ENCODE peak calls at places on chromosome 21, in nine cellular contexts. F is GM23248, K is neural progenitor cell, D is MM.1S, A is PC-3, B is H9, I is IMR-90, H is GM23338, Z is neuronal stem cell. R is an unnamed sample.

GRCh38 chr21:18986197-18986596 is 582.6 kb upstream of the TMPRSS15 start:
- DNase-seq in F (no peak), K (no peak), D (no peak), A (no peak), B (no peak), I (no peak), H (no peak), Z (no peak), R (no peak)

GRCh38 chr21:44484498-44485253 is 29.4 kb downstream of the LRRC3 start:
- DNase-seq in F (no peak), K (no peak), D (no peak), A (no peak), B (no peak), I (no peak), H (no peak), Z (no peak), R (no peak)

GRCh38 chr21:40752125-40752524 is 94.8 kb downstream of the DSCAM start:
- DNase-seq in F (no peak), K (peak), D (no peak), A (no peak), B (peak), I (no peak), H (peak), Z (peak), R (no peak)

GRCh38 chr21:42193131-42193671 is 25.7 kb upstream of the ABCG1 start:
- DNase-seq in F (no peak), K (no peak), D (no peak), A (peak), B (no peak), I (no peak), H (no peak), Z (no peak), R (no peak)

GRCh38 chr21:31580866-31581276 is 78.6 kb upstream of the SOD1 start:
- DNase-seq in F (peak), K (peak), D (peak), A (peak), B (peak), I (peak), H (peak), Z (peak), R (peak)

GRCh38 chr21:45228171-45228641 is 59.5 kb downstream of the POFUT2 start:
- DNase-seq in F (peak), K (no peak), D (no peak), A (peak), B (no peak), I (peak), H (no peak), Z (no peak), R (peak)

GRCh38 chr21:41957991-41958766 is 4.4 kb upstream of the C2CD2 start:
- DNase-seq in F (peak), K (no peak), D (no peak), A (peak), B (no peak), I (peak), H (peak), Z (no peak), R (peak)

GRCh38 chr21:42320791-42321190 is 5.6 kb upstream of the TFF3 start:
- DNase-seq in F (no peak), K (no peak), D (no peak), A (no peak), B (no peak), I (no peak), H (no peak), Z (no peak), R (no peak)

GRCh38 chr21:46005081-46005480 is 23.5 kb downstream of the COL6A1 start:
- DNase-seq in F (peak), K (no peak), D (no peak), A (no peak), B (peak), I (no peak), H (no peak), Z (no peak), R (no peak)

GRCh38 chr21:32572574-32573420 is 12.5 kb downstream of the TCP10L start:
- DNase-seq in F (no peak), K (no peak), D (no peak), A (peak), B (no peak), I (no peak), H (no peak), Z (no peak), R (no peak)

GRCh38 chr21:42427809-42428419 is 24.2 kb downstream of the UBASH3A start:
- DNase-seq in F (no peak), K (no peak), D (no peak), A (no peak), B (no peak), I (no peak), H (no peak), Z (no peak), R (no peak)

GRCh38 chr21:41370840-41371697 is 9.2 kb downstream of the MX2 start:
- DNase-seq in F (peak), K (no peak), D (no peak), A (no peak), B (no peak), I (no peak), H (no peak), Z (no peak), R (peak)

GRCh38 chr21:46641656-46642055 is 6.2 kb downstream of the PRMT2 start:
- DNase-seq in F (peak), K (no peak), D (no peak), A (no peak), B (no peak), I (no peak), H (no peak), Z (no peak), R (no peak)

GRCh38 chr21:44972821-44973220 is 33.0 kb downstream of the SLX9 start:
- DNase-seq in F (peak), K (no peak), D (no peak), A (peak), B (no peak), I (peak), H (no peak), Z (no peak), R (peak)

GRCh38 chr21:16978309-16978895 is 534.4 kb upstream of the CXADR start:
- DNase-seq in F (no peak), K (no peak), D (no peak), A (no peak), B (no peak), I (no peak), H (no peak), Z (no peak), R (no peak)

GRCh38 chr21:18041012-18041411 is 203.6 kb upstream of the CHODL start:
- DNase-seq in F (no peak), K (peak), D (peak), A (peak), B (peak), I (no peak), H (peak), Z (no peak), R (no peak)

GRCh38 chr21:41640756-41641509 is 125.9 kb downstream of the RIPK4 start:
- DNase-seq in F (peak), K (no peak), D (no peak), A (peak), B (no peak), I (peak), H (no peak), Z (no peak), R (peak)

GRCh38 chr21:23968722-23969647 is 1638.3 kb downstream of the MRPL39 start:
- DNase-seq in F (peak), K (peak), D (peak), A (peak), B (peak), I (peak), H (peak), Z (peak), R (peak)

GRCh38 chr21:41639336-41639735 is 127.5 kb downstream of the RIPK4 start:
- DNase-seq in F (no peak), K (no peak), D (no peak), A (no peak), B (no peak), I (no peak), H (no peak), Z (no peak), R (no peak)

GRCh38 chr21:44263221-44263671 is 1.5 kb upstream of the DNMT3L start:
- DNase-seq in F (no peak), K (peak), D (no peak), A (no peak), B (peak), I (no peak), H (peak), Z (peak), R (no peak)

GRCh38 chr21:28714795-28715464 is 277.7 kb downstream of the LTN1 start:
- DNase-seq in F (peak), K (no peak), D (no peak), A (no peak), B (no peak), I (peak), H (no peak), Z (no peak), R (peak)

GRCh38 chr21:43611598-43612369 is 47.5 kb downstream of the HSF2BP start:
- DNase-seq in F (peak), K (peak), D (peak), A (peak), B (peak), I (peak), H (peak), Z (peak), R (peak)

GRCh38 chr21:32494946-32495703 is 82.6 kb downstream of the EVA1C start:
- DNase-seq in F (peak), K (no peak), D (no peak), A (peak), B (no peak), I (peak), H (peak), Z (no peak), R (peak)

GRCh38 chr21:40902299-40902698 is 55.3 kb upstream of the DSCAM start:
- DNase-seq in F (no peak), K (no peak), D (no peak), A (no peak), B (no peak), I (no peak), H (no peak), Z (no peak), R (no peak)

GRCh38 chr21:43913928-43914327 is 48.9 kb downstream of the AGPAT3 start:
- DNase-seq in F (no peak), K (no peak), D (no peak), A (no peak), B (no peak), I (peak), H (no peak), Z (no peak), R (peak)

GRCh38 chr21:44324106-44324853 is 14.9 kb downstream of the CFAP410 start:
- DNase-seq in F (no peak), K (no peak), D (no peak), A (no peak), B (no peak), I (no peak), H (no peak), Z (no peak), R (no peak)

GRCh38 chr21:46393451-46393940 is 65.2 kb upstream of the DIP2A start:
- DNase-seq in F (peak), K (no peak), D (no peak), A (no peak), B (no peak), I (no peak), H (no peak), Z (no peak), R (no peak)

GRCh38 chr21:32062591-32063227 is 189.9 kb downstream of the HUNK start:
- DNase-seq in F (no peak), K (no peak), D (no peak), A (no peak), B (no peak), I (no peak), H (no peak), Z (no peak), R (no peak)

GRCh38 chr21:32382108-32382601 is 10.7 kb downstream of the URB1 start:
- DNase-seq in F (peak), K (no peak), D (no peak), A (peak), B (no peak), I (peak), H (no peak), Z (no peak), R (peak)

GRCh38 chr21:41167348-41168342 is at the start of gene BACE2:
- DNase-seq in F (peak), K (peak), D (peak), A (peak), B (peak), I (peak), H (peak), Z (peak), R (peak)

GRCh38 chr21:42495765-42496119 is 282 bp downstream of the RSPH1 start:
- DNase-seq in F (peak), K (no peak), D (no peak), A (peak), B (no peak), I (peak), H (peak), Z (no peak), R (no peak)

GRCh38 chr21:46472246-46472645 is 13.6 kb downstream of the DIP2A start:
- DNase-seq in F (no peak), K (no peak), D (no peak), A (no peak), B (no peak), I (peak), H (no peak), Z (no peak), R (no peak)

GRCh38 chr21:46619846-46620245 is 15.0 kb upstream of the S100B start:
- DNase-seq in F (peak), K (no peak), D (no peak), A (no peak), B (no peak), I (peak), H (no peak), Z (no peak), R (no peak)

GRCh38 chr21:28769683-28770082 is 223.0 kb downstream of the LTN1 start:
- DNase-seq in F (peak), K (no peak), D (no peak), A (no peak), B (no peak), I (no peak), H (no peak), Z (no peak), R (peak)

GRCh38 chr21:42568377-42568776 is 54.7 kb downstream of the SLC37A1 start:
- DNase-seq in F (no peak), K (no peak), D (no peak), A (no peak), B (no peak), I (no peak), H (no peak), Z (no peak), R (no peak)

GRCh38 chr21:45972716-45973474 is 8.7 kb upstream of the COL6A1 start:
- DNase-seq in F (peak), K (peak), D (no peak), A (no peak), B (no peak), I (peak), H (peak), Z (no peak), R (peak)

GRCh38 chr21:22575165-22575584 is 1577.0 kb downstream of the NCAM2 start:
- DNase-seq in F (no peak), K (peak), D (peak), A (peak), B (peak), I (no peak), H (peak), Z (peak), R (no peak)

GRCh38 chr21:43691086-43691795 is 27.7 kb upstream of the PDXK start:
- DNase-seq in F (no peak), K (no peak), D (no peak), A (no peak), B (no peak), I (no peak), H (no peak), Z (no peak), R (no peak)

GRCh38 chr21:41504030-41504429 is 3.9 kb downstream of the TMPRSS2 start:
- DNase-seq in F (no peak), K (no peak), D (no peak), A (no peak), B (no peak), I (no peak), H (no peak), Z (no peak), R (no peak)

GRCh38 chr21:45607021-45607921 is 36.3 kb upstream of the PCBP3 start:
- DNase-seq in F (no peak), K (no peak), D (no peak), A (peak), B (peak), I (peak), H (peak), Z (no peak), R (no peak)

GRCh38 chr21:34017127-34017961 is 56.0 kb upstream of the MRPS6 start:
- DNase-seq in F (no peak), K (no peak), D (no peak), A (no peak), B (no peak), I (no peak), H (no peak), Z (no peak), R (no peak)
- H3K4me2 ChIP-seq in F (no peak), K (no peak), D (no peak), A (no peak), B (no peak), I (no peak), H (no peak), Z (no peak), R (no peak)

DNA sequence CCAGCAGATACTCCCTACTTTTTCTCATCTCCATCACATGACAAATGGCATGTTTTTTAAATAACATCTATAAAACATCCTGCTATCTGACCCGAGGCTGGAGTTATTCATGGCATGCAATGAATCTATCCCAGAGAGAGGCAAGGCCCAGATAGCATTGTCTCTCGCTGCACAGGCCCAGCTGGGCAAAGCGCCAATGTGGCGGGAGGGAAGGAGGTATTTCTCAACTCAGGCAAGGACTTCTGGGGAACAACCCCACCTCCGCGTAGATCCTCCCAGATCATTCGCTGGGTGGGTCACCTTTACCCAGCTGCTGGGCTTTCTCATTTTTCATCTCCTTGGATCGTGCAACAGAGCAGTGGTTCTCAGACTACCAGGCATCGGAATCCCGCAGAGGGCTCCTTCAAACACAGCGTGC is 59.8 kb downstream of the ERG start:
- DNase-seq in F (peak), K (no peak), D (no peak), A (peak), B (no peak), I (peak), H (no peak), Z (no peak), R (peak)
- H2AFZ ChIP-seq in F (no peak), K (no peak), D (no peak), A (no peak), B (no peak), I (no peak), H (no peak), Z (no peak), R (no peak)

DNA sequence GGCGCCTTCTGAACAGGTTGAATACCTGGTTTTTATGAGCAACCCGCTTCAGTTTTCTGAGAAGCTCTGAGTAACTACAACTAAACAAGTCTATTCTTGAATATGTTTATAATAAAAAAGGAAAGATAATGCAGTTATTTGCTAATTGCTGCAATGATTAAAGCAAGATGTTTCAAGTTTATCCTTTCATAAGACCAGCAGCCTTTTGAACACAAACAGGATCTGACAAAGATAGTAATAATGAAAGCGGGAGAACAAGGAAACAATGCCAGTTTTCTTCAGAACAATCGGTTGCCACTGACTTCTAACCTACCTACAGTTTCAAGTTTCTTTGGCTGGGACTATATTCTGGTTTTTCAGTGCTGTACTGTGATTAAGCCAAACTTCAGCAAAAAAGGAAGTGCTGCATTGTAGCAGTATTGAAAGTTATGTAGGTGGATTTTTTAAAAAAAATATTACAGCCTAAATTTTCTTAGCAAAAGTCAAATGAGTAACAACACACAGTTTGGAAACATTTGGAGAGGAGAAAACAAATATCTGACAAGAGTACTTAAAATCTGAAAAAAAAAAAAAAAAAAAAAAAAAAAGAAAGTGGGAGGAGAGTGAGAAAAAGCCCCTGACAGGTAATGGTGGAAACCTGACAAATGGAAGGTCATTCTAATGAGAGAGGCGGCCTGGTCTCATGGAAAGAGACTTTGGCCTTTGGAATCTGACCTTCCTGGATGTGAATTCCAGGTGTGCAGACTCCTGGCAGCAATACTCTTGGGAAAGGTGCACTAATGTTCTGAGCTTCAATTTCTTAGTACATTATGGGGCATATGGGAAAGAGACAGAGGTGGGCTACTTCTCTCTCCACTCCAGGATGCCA is 11.4 kb downstream of the KCNJ15 start:
- DNase-seq in F (peak), K (no peak), D (peak), A (peak), B (no peak), I (no peak), H (no peak), Z (no peak), R (peak)
- H3K4me2 ChIP-seq in F (peak), K (no peak), D (peak), A (peak), B (no peak), I (peak), H (no peak), Z (no peak), R (no peak)

DNA sequence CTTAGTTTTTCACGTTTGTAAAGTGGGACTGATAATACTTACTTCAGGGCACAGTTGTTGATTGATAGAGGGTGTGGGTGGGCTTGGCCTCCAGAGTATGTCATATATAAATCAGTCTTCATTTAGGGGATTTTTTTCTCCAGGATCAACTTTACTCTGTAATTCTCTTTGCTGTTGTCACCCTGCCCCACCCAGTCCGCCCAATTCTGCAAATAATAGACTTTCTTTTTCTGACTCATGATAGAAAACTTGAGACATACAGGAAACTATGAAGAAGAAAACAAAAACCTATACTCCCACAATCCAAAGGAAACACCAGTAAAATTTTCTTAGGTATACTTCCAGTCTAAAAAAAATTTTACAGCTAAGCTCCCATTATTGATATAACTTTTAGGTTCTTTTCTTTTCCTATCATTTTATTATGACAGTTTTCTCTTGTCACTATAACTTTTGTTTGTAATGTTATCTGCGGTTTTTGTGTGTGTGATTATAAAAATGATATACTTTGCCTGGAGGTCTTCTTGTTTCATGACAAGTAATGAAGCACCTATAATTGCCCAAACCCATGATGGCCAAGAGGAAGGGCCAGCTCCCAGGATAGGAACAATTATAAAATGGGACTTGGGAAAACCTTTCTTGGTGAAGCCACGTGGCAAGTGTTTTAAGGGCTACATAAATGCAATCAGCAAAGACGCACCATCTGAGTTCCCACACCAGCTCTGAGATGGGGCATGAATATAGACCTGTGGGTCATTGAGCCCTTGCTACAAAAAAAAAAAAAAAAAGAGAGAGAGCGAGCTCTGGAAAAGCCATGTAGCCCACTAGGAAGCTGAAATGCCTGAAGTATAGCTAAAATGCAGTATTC is 462.4 kb upstream of the RUNX1 start:
- DNase-seq in F (peak), K (no peak), D (no peak), A (peak), B (no peak), I (peak), H (no peak), Z (no peak), R (peak)
- H2AFZ ChIP-seq in F (peak), K (no peak), D (no peak), A (peak), B (no peak), I (peak), H (no peak), Z (no peak), R (no peak)

GRCh38 chr21:26776320-26777021 is 68.7 kb downstream of the ADAMTS1 start:
- DNase-seq in F (peak), K (no peak), D (no peak), A (peak), B (no peak), I (peak), H (no peak), Z (no peak), R (peak)
- H3K4me2 ChIP-seq in F (no peak), K (no peak), D (no peak), A (no peak), B (no peak), I (no peak), H (no peak), Z (no peak), R (no peak)

R was measured in fibroblast of lung.